ENCODE peak calls at places on chromosomes 1 and 21, in ten cellular contexts. L, H, Q, P, D, N, E, Y, J and B are unnamed samples.

GRCh38 chr1:219681876-219682275 is 69.0 kb upstream of the ZC3H11B start:
- DNase-seq in J (no peak), N (no peak), P (no peak), L (no peak), H (no peak), Y (no peak), Q (no peak), D (no peak), E (no peak), B (no peak)

GRCh38 chr1:14706656-14707055 is 108.2 kb downstream of the KAZN start:
- DNase-seq in Q (no peak), P (no peak), J (no peak), E (no peak), Y (no peak), H (no peak), N (no peak), L (no peak), D (no peak), B (no peak)

GRCh38 chr21:44817506-44817880 is 369 bp downstream of the SUMO3 start:
- DNase-seq in N (peak; percentile 89), D (peak; percentile 86), J (peak; percentile 60), H (peak; percentile 91), Y (peak; percentile 86), E (peak; percentile 96), L (peak; percentile 99), P (peak; percentile 91), Q (peak; percentile 95), B (peak; percentile 39)

GRCh38 chr1:6260961-6261614 is at the start of gene GPR153:
- DNase-seq in J (no peak), E (peak; percentile 82), L (peak; percentile 94), D (peak; percentile 49), N (peak; percentile 5), P (peak; percentile 58), Q (peak; percentile 51), H (peak; percentile 23), Y (no peak), B (no peak)

GRCh38 chr1:211586538-211586937 is 7.6 kb upstream of the SLC30A1 start:
- DNase-seq in D (no peak), P (no peak), Q (no peak), E (no peak), H (no peak), Y (no peak), N (no peak), L (no peak), J (no peak), B (no peak)

GRCh38 chr1:206797534-206798383 is 25.5 kb upstream of the IL10 start:
- DNase-seq in Y (peak; percentile 19), J (no peak), D (no peak), Q (peak; percentile 51), H (no peak), N (no peak), L (no peak), P (peak; percentile 32), E (no peak), B (no peak)

GRCh38 chr1:201456499-201457309 is 12.3 kb downstream of the PHLDA3 start:
- DNase-seq in E (peak; percentile 71), N (no peak), Q (no peak), H (peak; percentile 27), J (peak; percentile 94), Y (peak; percentile 98), L (peak; percentile 85), P (no peak), D (no peak), B (no peak)

GRCh38 chr1:6183520-6183989 is 3.4 kb upstream of the CHD5 start:
- DNase-seq in L (no peak), D (no peak), E (no peak), H (no peak), Y (no peak), Q (no peak), J (no peak), P (no peak), N (no peak), B (no peak)

GRCh38 chr1:119646521-119647227 is 1.4 kb downstream of the ZNF697 start:
- DNase-seq in Y (peak; percentile 49), E (no peak), N (no peak), H (no peak), P (no peak), D (no peak), L (peak; percentile 20), Q (no peak), J (peak; percentile 54), B (no peak)

GRCh38 chr1:117630423-117630998 is 24.7 kb downstream of the TENT5C start:
- DNase-seq in Y (no peak), L (no peak), E (peak; percentile 90), N (no peak), J (no peak), H (no peak), Q (no peak), D (no peak), P (no peak), B (no peak)

GRCh38 chr1:224718470-224719053 is 102.4 kb downstream of the CNIH3 start:
- DNase-seq in P (no peak), D (no peak), J (no peak), Y (no peak), E (no peak), H (no peak), L (no peak), N (no peak), Q (no peak), B (no peak)

GRCh38 chr1:37691497-37692077 is 729 bp upstream of the CDCA8 start:
- DNase-seq in E (peak; percentile 68), Q (peak; percentile 49), P (peak; percentile 33), H (no peak), Y (peak; percentile 32), L (peak; percentile 44), J (no peak), N (no peak), D (peak; percentile 31), B (no peak)

GRCh38 chr1:84283381-84283780 is 18.1 kb upstream of the SAMD13 start:
- DNase-seq in D (no peak), L (no peak), Q (no peak), N (no peak), Y (peak; percentile 21), J (no peak), H (no peak), E (no peak), P (no peak), B (no peak)

GRCh38 chr1:94017155-94017829 is 103.7 kb downstream of the ABCA4 start:
- DNase-seq in N (no peak), E (no peak), Q (peak; percentile 6), Y (no peak), L (no peak), D (no peak), J (no peak), P (no peak), H (no peak), B (no peak)

GRCh38 chr21:33975548-33976081 is 60.0 kb upstream of the ATP5PO start:
- DNase-seq in H (no peak), Q (peak; percentile 80), J (peak; percentile 61), D (peak; percentile 64), E (no peak), P (peak; percentile 42), L (no peak), Y (peak; percentile 13), N (no peak), B (no peak)

GRCh38 chr21:20999567-21000169 is 1.5 kb downstream of the NCAM2 start:
- DNase-seq in J (peak; percentile 18), P (peak; percentile 17), Y (peak; percentile 80), H (peak; percentile 68), Q (peak; percentile 40), N (no peak), L (peak; percentile 66), D (no peak), E (no peak), B (no peak)

GRCh38 chr1:11068556-11069232 is 8.9 kb upstream of the SRM start:
- DNase-seq in Y (no peak), J (no peak), E (no peak), N (no peak), H (no peak), P (no peak), D (no peak), Q (peak; percentile 0), L (no peak), B (no peak)

GRCh38 chr1:47710075-47711071 is 272.5 kb downstream of the FOXD2 start:
- DNase-seq in H (peak; percentile 82), N (peak; percentile 45), J (peak; percentile 26), L (peak; percentile 96), Y (peak; percentile 56), E (peak; percentile 90), P (peak; percentile 53), D (peak; percentile 55), Q (peak; percentile 79), B (no peak)